ENCODE peak calls at places on chromosomes 6 and 20, in five cellular contexts. C is osteoblast, N is cardiac muscle cell, K is PC-9, M is lower lobe of right lung. W is an unnamed sample.

GRCh38 chr20:53679597-53680309 is 86.1 kb upstream of the ZNF217 start:
- DNase-seq in C (no peak), N (no peak), K (no peak), M (no peak), W (no peak)

GRCh38 chr6:124947821-124948451 is 14.3 kb upstream of the RNF217 start:
- DNase-seq in C (no peak), N (no peak), K (no peak), M (no peak), W (no peak)

GRCh38 chr20:13610205-13610604 is 28.5 kb downstream of the TASP1 start:
- DNase-seq in C (no peak), N (peak; percentile 55), K (no peak), M (no peak), W (peak; percentile 43)

GRCh38 chr20:51021067-51022025 is 1.6 kb downstream of the KCNG1 start:
- DNase-seq in C (peak; percentile 87), N (peak; percentile 39), K (no peak), M (no peak), W (no peak)

GRCh38 chr6:66538548-66539135 is 831.6 kb upstream of the EYS start:
- DNase-seq in C (no peak), N (no peak), K (no peak), M (no peak), W (no peak)

GRCh38 chr6:43670623-43670986 is 17.0 kb downstream of the MRPS18A start:
- DNase-seq in C (peak; percentile 69), N (no peak), K (no peak), M (no peak), W (no peak)

GRCh38 chr6:112620832-112621569 is 273.9 kb downstream of the RFPL4B start:
- DNase-seq in C (peak; percentile 17), N (no peak), K (no peak), M (no peak), W (no peak)

GRCh38 chr6:93424303-93425064 is 5.1 kb upstream of the EPHA7 start:
- DNase-seq in C (no peak), N (peak; percentile 44), K (no peak), M (no peak), W (no peak)

GRCh38 chr20:38840053-38840893 is 34.8 kb downstream of the PPP1R16B start:
- DNase-seq in C (peak; percentile 81), N (no peak), K (no peak), M (no peak), W (no peak)

GRCh38 chr6:53984163-53984562 is 127.1 kb upstream of the MLIP start:
- DNase-seq in C (peak; percentile 76), N (no peak), K (peak; percentile 51), M (no peak), W (no peak)

GRCh38 chr6:24755284-24755683 is 19.5 kb upstream of the GMNN start:
- DNase-seq in C (no peak), N (no peak), K (no peak), M (no peak), W (no peak)

GRCh38 chr6:170545405-170545804 is 7.7 kb downstream of the PSMB1 start:
- DNase-seq in C (no peak), N (no peak), K (no peak), M (no peak), W (no peak)

GRCh38 chr6:158849899-158850806 is 31.0 kb upstream of the EZR start:
- DNase-seq in C (peak; percentile 93), N (no peak), K (peak; percentile 66), M (no peak), W (no peak)

GRCh38 chr6:130778946-130779657 is 48.1 kb upstream of the SMLR1 start:
- DNase-seq in C (no peak), N (no peak), K (no peak), M (no peak), W (no peak)

GRCh38 chr6:144158133-144158532 is 7.8 kb downstream of the STX11 start:
- DNase-seq in C (peak; percentile 93), N (peak; percentile 76), K (peak; percentile 72), M (no peak), W (no peak)
- H3K27ac ChIP-seq in C (peak overlapping the region; percentile 6), N (peak overlapping the region; percentile 84), K (no peak overlapping the region), M (no peak overlapping the region), W (no peak overlapping the region)

DNA sequence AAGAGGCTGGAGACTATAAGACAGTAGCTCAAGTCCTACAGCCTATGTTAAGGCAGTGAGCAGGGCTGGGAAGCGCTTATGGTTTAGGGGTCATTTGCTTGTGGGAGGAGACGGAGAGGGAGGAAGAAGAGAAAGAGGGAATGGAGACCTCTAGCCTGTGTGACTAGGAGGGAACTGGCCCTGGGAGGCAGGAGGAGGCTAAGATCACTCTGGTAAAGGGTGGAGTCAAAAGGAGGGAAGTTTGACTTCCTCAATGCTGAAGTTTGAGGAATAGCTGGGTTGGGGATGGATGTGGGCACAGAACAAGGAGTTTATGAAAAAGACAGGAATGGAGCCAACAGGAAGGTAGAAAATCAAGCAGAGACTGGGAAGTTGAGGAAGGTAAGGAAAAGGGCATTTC is 6.4 kb upstream of the BACH2 start:
- DNase-seq in C (no peak), N (no peak), K (no peak), M (no peak), W (no peak)
- H3K27me3 ChIP-seq in C (peaks cover 62% of the 10 kb centered on the region), N (no peaks in the 10 kb centered on the region), K (no peaks in the 10 kb centered on the region), M (no peaks in the 10 kb centered on the region), W (no peaks in the 10 kb centered on the region)

GRCh38 chr6:42264146-42264851 is 46.6 kb upstream of the MRPS10 start:
- DNase-seq in C (peak; percentile 53), N (no peak), K (no peak), M (no peak), W (no peak)
- H3K36me3 ChIP-seq in C (no peaks in the 10 kb centered on the region), N (no peaks in the 10 kb centered on the region), K (peaks cover 6% of the 10 kb centered on the region), M (peaks cover 20% of the 10 kb centered on the region), W (peaks cover 10% of the 10 kb centered on the region)

GRCh38 chr6:134909701-134910595 is 40.0 kb downstream of the ALDH8A1 start:
- DNase-seq in C (no peak), N (no peak), K (no peak), M (no peak), W (no peak)
- H3K27ac ChIP-seq in C (peak overlapping the region; percentile 100), N (no peak overlapping the region), K (no peak overlapping the region), M (no peak overlapping the region), W (no peak overlapping the region)

DNA sequence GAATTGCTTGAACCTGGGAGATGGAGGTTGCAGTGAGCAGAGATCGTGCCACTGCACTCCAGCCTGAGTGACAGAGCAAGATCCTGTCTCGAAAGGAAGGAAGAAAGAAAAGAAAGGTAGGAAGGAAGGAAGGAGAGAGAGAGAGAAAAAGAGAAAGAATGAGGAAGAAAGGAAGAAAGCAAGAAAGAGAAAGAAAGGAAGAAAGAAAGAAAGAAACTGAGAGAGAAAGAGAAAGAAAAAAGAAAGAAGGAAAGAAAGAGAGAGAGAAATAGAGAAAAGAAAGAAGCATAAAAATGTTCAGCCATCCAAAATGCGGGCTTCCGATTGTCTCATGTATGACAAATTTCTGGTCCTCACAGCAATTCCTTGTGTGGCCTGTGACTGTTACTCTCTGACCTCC is 22.8 kb downstream of the MUC22 start:
- DNase-seq in C (no peak), N (no peak), K (no peak), M (no peak), W (no peak)
- H3K27me3 ChIP-seq in C (peaks cover 4% of the 10 kb centered on the region), N (no peaks in the 10 kb centered on the region), K (no peaks in the 10 kb centered on the region), M (no peaks in the 10 kb centered on the region), W (no peaks in the 10 kb centered on the region)

GRCh38 chr6:3016473-3017280 is 17.0 kb downstream of the NQO2 start:
- DNase-seq in C (peak; percentile 10), N (no peak), K (no peak), M (no peak), W (no peak)
- H3K36me3 ChIP-seq in C (peaks cover 18% of the 10 kb centered on the region), N (peaks cover 18% of the 10 kb centered on the region), K (peaks cover under 1% of the 10 kb centered on the region), M (peaks cover 55% of the 10 kb centered on the region), W (peaks cover 36% of the 10 kb centered on the region)

GRCh38 chr20:11389188-11389587 is 528.5 kb upstream of the BTBD3 start:
- DNase-seq in C (no peak), N (no peak), K (no peak), M (no peak), W (no peak)

GRCh38 chr20:11391591-11391990 is 526.1 kb upstream of the BTBD3 start:
- DNase-seq in C (no peak), N (no peak), K (no peak), M (no peak), W (no peak)

GRCh38 chr20:11387189-11387754 is 530.4 kb upstream of the BTBD3 start:
- DNase-seq in C (no peak), N (no peak), K (peak; percentile 55), M (no peak), W (no peak)
- H3K27ac ChIP-seq in C (peak overlapping the region; percentile 63), N (no peak overlapping the region), K (peak overlapping the region; percentile 85), M (no peak overlapping the region), W (no peak overlapping the region)

GRCh38 chr6:20126789-20127653 is 85.2 kb downstream of the MBOAT1 start:
- DNase-seq in C (no peak), N (peak; percentile 89), K (peak; percentile 62), M (peak; percentile 76), W (peak; percentile 55)

GRCh38 chr6:20124545-20124944 is 87.7 kb downstream of the MBOAT1 start:
- DNase-seq in C (no peak), N (peak; percentile 38), K (no peak), M (no peak), W (no peak)

GRCh38 chr6:20129290-20130088 is 82.8 kb downstream of the MBOAT1 start:
- DNase-seq in C (no peak), N (no peak), K (no peak), M (no peak), W (no peak)

GRCh38 chr6:20128018-20128417 is 84.3 kb downstream of the MBOAT1 start:
- DNase-seq in C (no peak), N (no peak), K (no peak), M (no peak), W (no peak)

DNA sequence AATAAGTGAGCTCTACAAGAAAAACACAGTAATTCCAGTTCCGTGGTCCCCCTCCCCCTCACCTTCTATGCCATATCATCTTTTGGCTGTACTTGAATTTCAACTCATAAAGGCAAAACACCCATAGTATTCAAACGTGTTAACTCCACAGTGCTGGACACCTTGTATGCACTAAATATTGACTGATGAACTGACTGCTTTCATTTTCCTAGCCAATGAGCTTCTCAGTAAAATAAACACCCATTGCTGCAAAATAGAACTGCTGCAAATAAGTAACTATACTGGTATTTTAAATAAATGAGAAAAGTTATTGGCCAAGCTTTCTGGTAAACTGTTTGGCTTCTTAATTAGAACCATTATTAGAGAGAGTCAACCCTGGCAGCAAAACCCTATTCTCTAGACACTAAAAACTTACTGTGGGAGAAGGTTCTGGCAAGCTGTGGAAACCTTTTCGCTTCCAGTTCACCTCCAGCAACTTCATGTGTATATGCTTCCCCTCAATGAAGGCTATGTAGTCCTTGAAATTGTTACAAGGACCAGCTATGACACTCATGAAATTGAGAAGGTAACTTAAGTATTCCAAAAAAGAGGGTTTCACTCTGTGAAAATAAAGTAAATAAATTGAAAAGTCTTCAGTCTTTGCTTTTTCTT is 86.0 kb downstream of the MBOAT1 start:
- DNase-seq in C (no peak), N (no peak), K (no peak), M (no peak), W (no peak)
- H3K27me3 ChIP-seq in C (no peaks in the 10 kb centered on the region), N (no peaks in the 10 kb centered on the region), K (no peaks in the 10 kb centered on the region), M (no peaks in the 10 kb centered on the region), W (no peaks in the 10 kb centered on the region)

DNA sequence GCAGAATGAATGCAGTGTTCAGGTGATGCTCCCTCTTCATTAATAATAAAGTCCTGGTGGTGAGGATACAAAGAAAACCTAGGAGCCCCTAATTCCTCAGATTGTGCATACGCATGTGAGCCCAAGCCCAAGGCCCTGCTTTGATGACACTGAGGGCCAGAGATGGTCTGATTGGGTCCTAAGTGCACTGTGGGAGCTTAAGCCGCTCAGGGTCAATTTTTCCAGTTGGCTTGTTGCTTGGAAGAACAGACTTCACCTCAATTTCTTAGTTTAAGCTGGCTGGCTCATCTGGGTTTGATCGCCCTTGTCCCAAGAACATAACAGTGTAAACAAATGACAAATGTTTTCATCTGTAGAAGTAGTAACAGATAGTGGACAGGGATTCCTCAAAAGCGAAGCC is 41.4 kb downstream of the INSM1 start:
- DNase-seq in C (no peak), N (no peak), K (no peak), M (no peak), W (no peak)
- H3K36me3 ChIP-seq in C (no peaks in the 10 kb centered on the region), N (no peaks in the 10 kb centered on the region), K (no peaks in the 10 kb centered on the region), M (peaks cover 14% of the 10 kb centered on the region), W (no peaks in the 10 kb centered on the region)

W was measured in iPS DF 6.9.